ENCODE peak calls at places on chromosomes 12 and 14, in eight cellular contexts. Z, U, T, R, Y, M, X and E are unnamed samples.

GRCh38 chr14:64856528-64857445 is 22.9 kb downstream of the SPTB start:
- DNase-seq in Z (no peak), U (no peak), T (no peak), R (peak), Y (no peak), M (no peak), X (no peak), E (no peak)

GRCh38 chr12:91493308-91493707 is 310.7 kb upstream of the DCN start:
- DNase-seq in Z (no peak), U (no peak), T (no peak), R (no peak), Y (no peak), M (no peak), X (no peak), E (no peak)

GRCh38 chr14:96824283-96824682 is 27.1 kb downstream of the VRK1 start:
- DNase-seq in Z (no peak), U (no peak), T (peak), R (no peak), Y (no peak), M (no peak), X (no peak), E (no peak)

GRCh38 chr14:22122227-22123187 is 448.9 kb upstream of the OR4E1 start:
- DNase-seq in Z (no peak), U (no peak), T (no peak), R (no peak), Y (peak), M (no peak), X (no peak), E (no peak)

GRCh38 chr12:18383203-18383602 is 121.9 kb downstream of the PIK3C2G start:
- DNase-seq in Z (no peak), U (no peak), T (no peak), R (no peak), Y (peak), M (no peak), X (no peak), E (no peak)

GRCh38 chr12:11958216-11959091 is 112.3 kb upstream of the BCL2L14 start:
- DNase-seq in Z (no peak), U (no peak), T (no peak), R (no peak), Y (peak), M (no peak), X (no peak), E (no peak)

GRCh38 chr12:55816876-55817351 is 610 bp downstream of the SARNP start:
- DNase-seq in Z (no peak), U (no peak), T (no peak), R (no peak), Y (no peak), M (no peak), X (no peak), E (no peak)

GRCh38 chr12:111589601-111590000 is 9.5 kb downstream of the ATXN2 start:
- DNase-seq in Z (no peak), U (no peak), T (no peak), R (peak), Y (no peak), M (no peak), X (no peak), E (no peak)

GRCh38 chr14:97499790-97500481 is 702.8 kb downstream of the VRK1 start:
- DNase-seq in Z (no peak), U (no peak), T (no peak), R (no peak), Y (no peak), M (no peak), X (no peak), E (no peak)

GRCh38 chr12:30822385-30823139 is 67.8 kb upstream of the CAPRIN2 start:
- DNase-seq in Z (peak), U (peak), T (peak), R (peak), Y (no peak), M (peak), X (no peak), E (peak)

GRCh38 chr12:15584366-15585041 is 204.7 kb downstream of the EPS8 start:
- DNase-seq in Z (no peak), U (no peak), T (peak), R (no peak), Y (peak), M (no peak), X (peak), E (peak)

GRCh38 chr12:7017870-7018349 is 366 bp downstream of the LPCAT3 start:
- DNase-seq in Z (no peak), U (no peak), T (no peak), R (no peak), Y (no peak), M (no peak), X (peak), E (peak)

GRCh38 chr12:45232146-45232731 is 16.3 kb downstream of the ANO6 start:
- DNase-seq in Z (no peak), U (no peak), T (no peak), R (no peak), Y (no peak), M (no peak), X (no peak), E (no peak)

GRCh38 chr12:45379261-45379660 is 163.4 kb downstream of the ANO6 start:
- DNase-seq in Z (no peak), U (no peak), T (no peak), R (no peak), Y (no peak), M (no peak), X (no peak), E (no peak)

GRCh38 chr14:102957222-102957621 is 34.8 kb downstream of the AMN start:
- DNase-seq in Z (no peak), U (no peak), T (no peak), R (no peak), Y (no peak), M (no peak), X (no peak), E (no peak)

GRCh38 chr14:52767058-52767833 is 24.2 kb downstream of the GNPNAT1 start:
- DNase-seq in Z (no peak), U (no peak), T (no peak), R (no peak), Y (no peak), M (no peak), X (no peak), E (no peak)

DNA sequence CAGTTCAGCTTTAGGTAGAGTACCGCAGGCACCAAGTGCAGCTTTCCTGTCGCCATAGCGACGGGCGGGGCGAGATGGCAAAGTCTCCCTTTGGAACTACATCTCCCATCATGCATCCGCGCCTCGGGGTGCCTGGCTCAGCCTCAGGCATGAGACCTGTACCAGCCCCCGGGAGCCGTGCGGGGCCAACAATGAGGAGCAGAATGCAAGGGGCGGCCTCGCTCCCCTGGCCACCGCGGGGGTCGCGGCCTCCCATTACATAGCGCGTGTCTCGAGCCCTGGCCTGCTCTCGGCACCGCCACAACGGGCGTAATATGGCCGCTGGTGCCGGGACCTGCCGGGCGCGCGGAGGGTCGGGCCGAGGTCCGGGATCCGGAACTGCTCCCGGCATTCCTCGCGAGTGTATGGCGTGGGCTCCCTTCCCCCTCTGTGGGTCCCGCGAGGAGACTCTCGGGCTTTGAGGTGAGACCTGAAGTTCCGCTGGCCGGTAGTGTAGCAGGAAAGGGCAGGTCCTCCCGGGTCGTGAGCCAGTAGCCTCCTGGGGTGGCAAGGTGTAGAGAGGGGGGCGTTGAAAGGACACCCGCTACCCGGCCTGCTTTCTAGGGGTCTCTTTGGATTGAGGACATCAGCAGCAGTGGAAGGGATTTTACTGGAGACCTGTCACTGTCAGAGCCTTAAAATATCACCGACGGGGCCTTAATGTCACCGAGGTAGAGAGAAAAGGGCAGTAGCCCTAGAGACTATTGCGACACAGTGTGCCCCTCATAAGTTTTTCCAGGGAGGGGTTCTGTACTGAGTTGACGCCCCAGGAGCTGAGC is at the start of gene THTPA:
- DNase-seq in Z (peak), U (peak), T (peak), R (peak), Y (peak), M (peak), X (peak), E (peak)
- TF ChIP-seq POLR2A in Z (no peak), U (peak), T (peak), R (no peak), Y (peak), M (no peak), X (peak), E (no peak)

GRCh38 chr14:101480747-101481530 is 80.4 kb upstream of the DIO3 start:
- DNase-seq in Z (no peak), U (peak), T (no peak), R (peak), Y (peak), M (peak), X (no peak), E (peak)
- TF ChIP-seq POLR2A in Z (no peak), U (no peak), T (no peak), R (no peak), Y (no peak), M (no peak), X (no peak), E (no peak)

DNA sequence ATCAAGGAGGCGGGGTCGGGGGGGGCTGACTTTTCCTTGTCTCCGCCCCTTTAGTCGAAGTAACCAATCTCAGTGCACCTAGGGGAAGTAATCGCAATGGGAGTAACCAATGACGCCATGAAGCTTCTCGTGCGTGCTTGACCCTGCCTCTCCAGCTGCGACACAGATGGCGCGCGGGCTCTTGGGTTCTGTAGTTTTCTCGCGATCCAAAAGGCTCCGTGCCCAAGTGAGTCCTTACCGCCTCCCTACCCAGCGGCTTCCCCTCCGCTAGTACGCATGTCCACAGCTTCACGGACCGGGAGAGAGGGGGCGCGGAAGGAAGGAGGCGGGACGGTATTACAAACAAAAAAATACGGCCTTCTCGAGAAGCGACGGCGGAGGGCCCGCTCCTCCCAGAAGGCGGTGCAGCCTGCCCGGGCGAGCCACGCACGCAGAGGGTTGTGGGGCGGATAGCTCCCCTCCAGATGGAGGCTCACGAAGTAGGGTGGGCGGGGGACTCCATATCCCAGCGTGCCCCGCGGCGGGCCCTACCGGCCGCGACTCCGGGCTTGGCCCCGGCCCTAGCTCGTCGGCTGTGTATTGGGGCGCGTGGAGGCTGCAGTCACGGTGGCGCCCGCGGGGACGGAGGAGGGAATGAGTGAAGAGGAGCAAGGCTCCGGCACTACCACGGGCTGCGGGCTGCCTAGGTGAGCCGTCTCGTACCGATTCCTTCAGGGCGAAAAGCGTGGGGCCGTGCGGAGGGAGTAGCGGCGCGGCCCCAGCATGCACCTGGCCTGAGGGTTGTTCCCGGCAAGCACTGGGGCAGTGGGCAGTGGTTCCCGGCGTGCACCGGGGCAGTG is at the start of gene TARBP2:
- DNase-seq in Z (peak), U (peak), T (peak), R (peak), Y (peak), M (peak), X (peak), E (peak)
- TF ChIP-seq POLR2A in Z (no peak), U (peak), T (peak), R (no peak), Y (peak), M (no peak), X (no peak), E (no peak)

GRCh38 chr12:65278576-65279386 is at the start of gene MSRB3:
- DNase-seq in Z (peak), U (peak), T (peak), R (peak), Y (peak), M (peak), X (peak), E (peak)
- TF ChIP-seq POLR2A in Z (no peak), U (peak), T (no peak), R (no peak), Y (no peak), M (no peak), X (peak), E (no peak)

GRCh38 chr12:4812621-4813327 is 92.6 kb downstream of the GALNT8 start:
- DNase-seq in Z (no peak), U (no peak), T (no peak), R (no peak), Y (no peak), M (no peak), X (no peak), E (no peak)

GRCh38 chr12:4807813-4808212 is 87.6 kb downstream of the GALNT8 start:
- DNase-seq in Z (no peak), U (no peak), T (no peak), R (no peak), Y (no peak), M (no peak), X (no peak), E (no peak)

GRCh38 chr12:4809449-4810218 is 89.4 kb downstream of the GALNT8 start:
- DNase-seq in Z (no peak), U (no peak), T (no peak), R (no peak), Y (no peak), M (no peak), X (no peak), E (no peak)

GRCh38 chr12:4809013-4809448 is 88.8 kb downstream of the GALNT8 start:
- DNase-seq in Z (no peak), U (no peak), T (no peak), R (peak), Y (no peak), M (no peak), X (no peak), E (peak)

GRCh38 chr12:4810219-4810671 is 90.0 kb downstream of the GALNT8 start:
- DNase-seq in Z (no peak), U (no peak), T (no peak), R (no peak), Y (no peak), M (no peak), X (no peak), E (no peak)
- TF ChIP-seq POLR2A in Z (no peak), U (no peak), T (no peak), R (no peak), Y (no peak), M (no peak), X (no peak), E (no peak)

DNA sequence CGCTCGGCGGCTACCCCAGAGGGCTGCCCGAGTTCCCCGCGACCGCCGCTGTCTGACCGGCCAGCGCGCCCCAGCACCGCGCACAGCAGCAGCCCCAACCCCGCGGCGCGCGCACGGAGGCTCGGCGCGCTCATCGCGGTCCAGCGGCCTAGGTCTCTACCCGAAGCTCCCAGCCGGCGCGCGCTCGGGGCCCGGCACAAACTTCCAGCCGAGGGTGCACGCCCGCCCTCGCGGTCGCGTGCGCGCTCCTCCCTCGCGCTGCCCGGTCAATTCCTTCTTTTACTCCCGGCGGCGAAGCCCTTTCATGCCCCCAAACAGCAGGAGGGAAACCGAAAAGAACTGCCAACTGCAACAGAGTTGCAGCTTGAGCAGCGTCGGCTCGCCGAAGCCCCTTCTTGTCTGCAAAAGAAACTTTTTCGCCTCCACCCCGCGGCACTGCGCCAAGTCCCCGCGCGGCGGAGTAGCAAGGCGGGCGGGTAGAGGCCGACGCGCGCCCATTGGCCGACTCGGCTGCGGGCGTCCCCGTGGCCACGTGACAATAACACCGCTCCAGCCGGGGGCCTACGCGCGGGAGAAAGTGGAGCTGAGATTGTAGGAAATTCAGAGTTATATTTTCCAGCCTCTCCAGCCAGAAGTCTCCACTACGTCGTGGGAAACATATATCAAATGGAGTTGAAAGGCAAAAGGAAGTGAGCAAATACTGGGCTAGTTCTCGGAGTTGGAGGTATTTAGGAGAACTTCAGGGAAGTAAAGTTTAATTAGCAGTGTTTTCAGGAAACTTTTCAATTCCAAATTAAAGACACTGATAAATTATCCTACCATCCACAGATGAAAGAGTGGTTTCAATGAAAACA is at the start of gene LRIG3:
- DNase-seq in Z (peak), U (peak), T (peak), R (peak), Y (peak), M (peak), X (peak), E (peak)
- TF ChIP-seq POLR2A in Z (no peak), U (peak), T (no peak), R (no peak), Y (peak), M (no peak), X (peak), E (no peak)

DNA sequence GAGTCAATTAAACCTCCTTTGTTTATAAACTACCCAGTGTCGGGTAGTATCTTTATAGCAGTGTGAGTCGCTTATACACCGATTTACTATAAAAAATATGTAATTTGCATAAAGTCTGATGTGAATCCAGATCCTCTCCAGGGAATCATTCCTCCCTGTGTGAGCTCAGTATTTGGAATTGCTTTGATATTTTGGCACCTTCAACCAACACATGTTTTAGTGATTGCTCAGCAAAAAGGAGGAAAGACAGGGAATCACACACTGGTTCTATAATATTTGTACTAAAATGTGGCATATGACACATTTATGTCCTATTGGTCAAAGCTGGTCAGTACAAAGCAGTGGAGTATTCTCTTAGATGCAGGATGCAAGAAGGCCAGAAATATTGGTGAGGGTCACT is 703.9 kb upstream of the ATXN7L3B start:
- DNase-seq in Z (no peak), U (no peak), T (no peak), R (no peak), Y (no peak), M (no peak), X (no peak), E (no peak)
- TF ChIP-seq POLR2A in Z (no peak), U (no peak), T (no peak), R (no peak), Y (no peak), M (no peak), X (no peak), E (no peak)

DNA sequence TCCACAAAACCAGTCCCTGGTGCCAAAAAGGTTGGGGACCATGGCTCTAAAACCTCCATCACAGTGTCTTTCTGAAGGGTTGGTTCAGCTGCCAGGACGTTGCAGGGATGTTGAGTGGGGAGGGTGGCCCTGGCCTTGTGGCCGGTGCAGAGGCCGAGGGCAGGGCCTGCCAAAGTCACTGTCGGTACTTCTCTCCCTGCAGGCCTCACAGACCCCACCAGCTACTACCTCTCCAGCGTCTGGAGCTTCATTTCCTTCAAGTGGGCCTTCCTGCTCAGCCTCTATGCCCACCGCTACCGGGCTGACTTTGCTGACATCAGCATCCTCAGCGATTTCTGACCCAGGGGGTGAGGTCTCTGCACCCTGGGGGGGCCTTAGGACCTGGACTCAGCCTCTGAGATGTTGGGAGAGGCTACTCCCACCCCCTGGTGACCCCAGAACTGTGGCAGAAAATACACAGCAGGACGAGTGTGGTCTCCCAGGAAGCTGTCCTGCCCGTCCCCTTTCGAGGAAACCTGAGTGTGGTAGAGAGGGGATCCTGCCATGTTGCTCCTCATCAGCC is 7.0 kb downstream of the SLC48A1 start:
- DNase-seq in Z (no peak), U (no peak), T (no peak), R (no peak), Y (no peak), M (no peak), X (no peak), E (no peak)
- TF ChIP-seq POLR2A in Z (no peak), U (no peak), T (no peak), R (no peak), Y (no peak), M (no peak), X (no peak), E (no peak)

GRCh38 chr12:129549656-129550055 is 354.2 kb downstream of the TMEM132D start:
- DNase-seq in Z (no peak), U (no peak), T (no peak), R (no peak), Y (no peak), M (no peak), X (no peak), E (no peak)
- TF ChIP-seq POLR2A in Z (no peak), U (no peak), T (no peak), R (no peak), Y (no peak), M (no peak), X (no peak), E (no peak)